ENCODE peak calls at places on chromosomes 1 and 21, in ten cellular contexts. E is stromal cell of bone marrow; Y is ACHN; C is psoas muscle; U is CD8-positive, alpha-beta memory T cell; K is AG04450; G is GF-D8; I is HEK293T; X is stimulated activated CD8-positive, alpha-beta memory T cell treated with anti-CD3 and anti-CD28 coated beads, Interleukin-12 subunit alpha, Interleukin-12 subunit beta, amount 100 ng/mL, for 1 hour; T is anterior cingulate cortex. S is an unnamed sample.

GRCh38 chr1:15939181-15940109 is 36.5 kb downstream of the ZBTB17 start:
- DNase-seq in G (no peak), U (no peak), I (no peak), Y (no peak), X (no peak), T (no peak), C (no peak), K (no peak), E (no peak), S (peak)

GRCh38 chr1:113684153-113684541 is 75.1 kb downstream of the PHTF1 start:
- DNase-seq in U (no peak), T (no peak), C (peak), Y (no peak), I (no peak), E (no peak), X (no peak), K (peak), G (no peak), S (no peak)

GRCh38 chr1:182699673-182700350 is 15.4 kb upstream of the RGS8 start:
- DNase-seq in T (no peak), E (no peak), I (peak), C (peak), K (no peak), U (no peak), Y (no peak), G (no peak), X (no peak), S (no peak)

GRCh38 chr1:93219443-93219842 is 38.9 kb downstream of the CCDC18 start:
- DNase-seq in X (no peak), T (no peak), Y (peak), E (no peak), G (peak), I (no peak), K (no peak), U (no peak), C (no peak), S (no peak)

GRCh38 chr1:228379165-228379460 is 27.5 kb downstream of the TRIM11 start:
- DNase-seq in C (peak), T (no peak), X (no peak), Y (peak), K (no peak), U (no peak), G (no peak), I (no peak), E (no peak), S (peak)

GRCh38 chr1:228016653-228017355 is 10.0 kb downstream of the WNT3A start:
- DNase-seq in I (no peak), G (no peak), C (no peak), K (no peak), Y (no peak), U (peak), T (no peak), X (no peak), E (no peak), S (no peak)

GRCh38 chr1:38140025-38140487 is 93.5 kb upstream of the POU3F1 start:
- DNase-seq in E (no peak), Y (no peak), T (no peak), X (no peak), I (no peak), C (no peak), G (no peak), U (no peak), K (no peak), S (no peak)

GRCh38 chr21:41901099-41901498 is 22.0 kb upstream of the PRDM15 start:
- DNase-seq in I (no peak), K (no peak), X (no peak), Y (no peak), T (no peak), C (no peak), E (no peak), U (no peak), G (no peak), S (no peak)

GRCh38 chr1:223109581-223110026 is 33.4 kb downstream of the TLR5 start:
- DNase-seq in G (no peak), I (no peak), T (no peak), X (no peak), Y (no peak), E (no peak), U (no peak), C (no peak), K (no peak), S (no peak)

GRCh38 chr21:36429672-36430546 is 44.7 kb downstream of the CHAF1B start:
- DNase-seq in Y (peak), K (peak), E (peak), I (peak), T (no peak), X (peak), G (peak), C (peak), U (peak), S (no peak)

GRCh38 chr1:152047607-152047953 is 10.8 kb upstream of the S100A11 start:
- DNase-seq in U (no peak), C (peak), K (no peak), E (peak), Y (peak), X (no peak), I (no peak), T (no peak), G (no peak), S (peak)

GRCh38 chr1:10694274-10694632 is 102.2 kb downstream of the CASZ1 start:
- DNase-seq in Y (peak), K (no peak), U (peak), X (peak), G (peak), I (no peak), C (no peak), E (no peak), T (no peak), S (peak)

GRCh38 chr1:14926214-14926613 is 227.3 kb upstream of the TMEM51 start:
- DNase-seq in T (no peak), I (no peak), Y (no peak), K (no peak), C (no peak), U (no peak), X (no peak), E (no peak), G (no peak), S (no peak)

GRCh38 chr21:45152265-45152746 is 77.9 kb downstream of the ADARB1 start:
- DNase-seq in Y (no peak), C (peak), T (no peak), G (peak), K (no peak), U (peak), X (peak), E (no peak), I (peak), S (no peak)

GRCh38 chr1:25809929-25810328 is 9.8 kb upstream of the MTFR1L start:
- DNase-seq in T (no peak), U (peak), C (no peak), X (no peak), G (peak), I (no peak), E (no peak), K (no peak), Y (no peak), S (no peak)

GRCh38 chr1:206025283-206025820 is 1.7 kb upstream of the CTSE start:
- DNase-seq in K (no peak), Y (no peak), T (no peak), E (no peak), C (no peak), I (no peak), U (no peak), G (no peak), X (no peak), S (no peak)

GRCh38 chr1:219834247-219834917 is 94.0 kb downstream of the SLC30A10 start:
- DNase-seq in E (no peak), C (no peak), T (no peak), Y (no peak), I (no peak), U (no peak), X (no peak), K (no peak), G (no peak), S (peak)

GRCh38 chr1:21647431-21648373 is 21.5 kb downstream of the RAP1GAP start:
- DNase-seq in Y (peak), T (no peak), K (peak), E (no peak), G (no peak), C (peak), U (no peak), X (no peak), I (peak), S (peak)

GRCh38 chr21:43691086-43691795 is 27.7 kb upstream of the PDXK start:
- DNase-seq in T (no peak), X (no peak), C (no peak), I (no peak), K (no peak), Y (no peak), E (no peak), G (no peak), U (no peak), S (no peak)

GRCh38 chr1:205348559-205349477 is 7.9 kb downstream of the KLHDC8A start:
- DNase-seq in Y (no peak), E (no peak), G (no peak), U (no peak), I (no peak), X (no peak), T (no peak), C (no peak), K (no peak), S (no peak)

GRCh38 chr1:22044690-22045420 is 7.7 kb upstream of the CDC42 start:
- DNase-seq in T (no peak), G (no peak), C (no peak), X (no peak), Y (no peak), E (peak), I (no peak), K (no peak), U (no peak), S (no peak)

GRCh38 chr1:76187436-76187835 is 112.9 kb downstream of the ST6GALNAC3 start:
- DNase-seq in I (no peak), X (no peak), C (no peak), Y (no peak), E (no peak), K (no peak), T (no peak), U (no peak), G (no peak), S (no peak)

GRCh38 chr1:146012703-146013565 is 8.6 kb downstream of the HJV start:
- DNase-seq in E (peak), U (peak), X (no peak), Y (peak), C (no peak), I (peak), K (peak), G (peak), T (no peak), S (peak)

GRCh38 chr1:197783510-197783948 is 8.2 kb upstream of the DENND1B start:
- DNase-seq in T (no peak), K (no peak), I (no peak), E (peak), C (no peak), Y (no peak), G (no peak), X (no peak), U (no peak), S (peak)

GRCh38 chr21:42489991-42490390 is 6.0 kb downstream of the RSPH1 start:
- DNase-seq in G (no peak), Y (no peak), X (no peak), C (no peak), T (no peak), U (no peak), I (no peak), E (no peak), K (no peak), S (no peak)

GRCh38 chr1:27773732-27774445 is 870 bp downstream of the STX12 start:
- DNase-seq in Y (peak), I (no peak), C (no peak), U (no peak), K (no peak), E (no peak), T (no peak), X (no peak), G (peak), S (no peak)

GRCh38 chr1:99705385-99705784 is 59.5 kb downstream of the PALMD start:
- DNase-seq in T (no peak), X (no peak), I (no peak), U (no peak), K (no peak), Y (no peak), E (no peak), G (no peak), C (no peak), S (no peak)

GRCh38 chr1:196464545-196464944 is 143.7 kb downstream of the KCNT2 start:
- DNase-seq in I (no peak), K (no peak), C (no peak), E (peak), X (no peak), U (no peak), T (no peak), Y (peak), G (no peak), S (peak)

GRCh38 chr21:36980280-36981048 is 14.0 kb upstream of the HLCS start:
- DNase-seq in Y (peak), G (no peak), I (no peak), E (no peak), X (no peak), U (no peak), K (no peak), C (peak), T (no peak), S (peak)

GRCh38 chr1:1033731-1034437 is 14.0 kb downstream of the AGRN start:
- DNase-seq in E (no peak), C (no peak), G (no peak), I (no peak), K (no peak), T (no peak), U (no peak), Y (no peak), X (no peak), S (no peak)

GRCh38 chr1:243917863-243918565 is 68.0 kb upstream of the AKT3 start:
- DNase-seq in K (no peak), Y (peak), U (no peak), I (no peak), E (no peak), C (no peak), T (no peak), G (no peak), X (no peak), S (no peak)

GRCh38 chr1:56414728-56415224 is 164.6 kb downstream of the PLPP3 start:
- DNase-seq in T (no peak), I (no peak), G (no peak), Y (no peak), E (no peak), U (no peak), X (no peak), K (no peak), C (no peak), S (peak)

GRCh38 chr1:216960716-216961115 is 237.5 kb upstream of the ESRRG start:
- DNase-seq in U (no peak), E (no peak), X (no peak), T (no peak), C (no peak), Y (no peak), G (no peak), I (no peak), K (no peak), S (no peak)

GRCh38 chr21:39660596-39660995 is 47.9 kb downstream of the B3GALT5 start:
- DNase-seq in T (no peak), Y (peak), E (peak), C (no peak), I (no peak), K (peak), U (no peak), G (no peak), X (no peak), S (peak)

GRCh38 chr1:81666586-81666985 is 134.1 kb upstream of the ADGRL2 start:
- DNase-seq in E (no peak), Y (no peak), U (no peak), C (no peak), X (no peak), G (no peak), I (no peak), T (no peak), K (no peak), S (no peak)

GRCh38 chr21:45947716-45948255 is 33.8 kb upstream of the COL6A1 start:
- DNase-seq in T (no peak), K (no peak), C (no peak), X (no peak), I (no peak), E (no peak), U (no peak), G (no peak), Y (no peak), S (no peak)

GRCh38 chr1:21143138-21143537 is 33.6 kb downstream of the EIF4G3 start:
- DNase-seq in C (no peak), I (no peak), Y (no peak), G (no peak), T (no peak), X (no peak), U (no peak), K (no peak), E (no peak), S (no peak)

GRCh38 chr1:160789702-160790611 is 6.0 kb upstream of the LY9 start:
- DNase-seq in T (no peak), Y (no peak), U (no peak), I (no peak), X (no peak), E (no peak), K (no peak), C (no peak), G (no peak), S (no peak)

GRCh38 chr1:152029144-152029936 is 7.5 kb downstream of the S100A11 start:
- DNase-seq in G (no peak), Y (peak), X (no peak), C (no peak), U (no peak), T (no peak), I (no peak), K (no peak), E (peak), S (peak)